ENCODE peak calls at places on chromosomes 2 and 18, in four cellular contexts. Z is NCI-H226; J is endothelial cell; P is stimulated activated naive CD4-positive, alpha-beta T cell. D is an unnamed sample.

GRCh38 chr2:173747037-173747436 is 218.1 kb downstream of the SP3 start:
- DNase-seq in Z (no peak), J (no peak), P (no peak), D (no peak)

GRCh38 chr18:49161627-49162026 is 210.9 kb upstream of the SMAD7 start:
- DNase-seq in Z (peak), J (no peak), P (no peak), D (no peak)

GRCh38 chr2:152335016-152335850 is at the start of gene FMNL2:
- DNase-seq in Z (peak), J (peak), P (peak), D (peak)

GRCh38 chr2:144183744-144184143 is 336.2 kb downstream of the ZEB2 start:
- DNase-seq in Z (no peak), J (peak), P (peak), D (no peak)

GRCh38 chr2:85578243-85579180 is 1.1 kb downstream of the VAMP8 start:
- DNase-seq in Z (no peak), J (no peak), P (no peak), D (no peak)

GRCh38 chr18:26386421-26386820 is 160.2 kb downstream of the TAF4B start:
- DNase-seq in Z (no peak), J (no peak), P (no peak), D (no peak)

GRCh38 chr2:41967426-41968181 is 80.2 kb upstream of the PKDCC start:
- DNase-seq in Z (no peak), J (no peak), P (no peak), D (no peak)

GRCh38 chr2:202494300-202494699 is 118.2 kb downstream of the BMPR2 start:
- DNase-seq in Z (no peak), J (peak), P (no peak), D (peak)

GRCh38 chr2:99697811-99698568 is 208.2 kb upstream of the REV1 start:
- DNase-seq in Z (peak), J (no peak), P (no peak), D (no peak)

GRCh38 chr2:54904836-54905235 is 145.4 kb downstream of the RTN4 start:
- DNase-seq in Z (no peak), J (no peak), P (no peak), D (peak)

GRCh38 chr2:37650548-37651101 is 20.8 kb downstream of the CDC42EP3 start:
- DNase-seq in Z (no peak), J (no peak), P (no peak), D (no peak)

GRCh38 chr2:22497789-22498188 is 887.2 kb upstream of the KLHL29 start:
- DNase-seq in Z (no peak), J (no peak), P (no peak), D (no peak)

GRCh38 chr2:20931346-20931745 is 108.4 kb upstream of the LDAH start:
- DNase-seq in Z (no peak), J (no peak), P (no peak), D (no peak)

GRCh38 chr2:72993147-72993546 is 75.8 kb downstream of the EMX1 start:
- DNase-seq in Z (no peak), J (peak), P (peak), D (peak)

GRCh38 chr2:43009448-43009847 is 217.0 kb downstream of the ZFP36L2 start:
- DNase-seq in Z (no peak), J (no peak), P (no peak), D (no peak)

GRCh38 chr2:46862430-46862829 is 53.2 kb downstream of the MCFD2 start:
- DNase-seq in Z (no peak), J (no peak), P (no peak), D (no peak)

GRCh38 chr2:130756041-130756720 is 841 bp downstream of the AMER3 start:
- DNase-seq in Z (peak), J (peak), P (no peak), D (peak)

D was measured in T47D.